ENCODE peak calls at places on chromosomes 5 and 9, in ten cellular contexts. U is fibroblast of pulmonary artery, K is ascending aorta, O is brain microvascular endothelial cell, J is body of pancreas, T is GM12865, M is right atrium auricular region, C is AG04450, W is GM12864, R is upper lobe of right lung. B is an unnamed sample.

GRCh38 chr5:7397005-7397546 is 1.1 kb downstream of the ADCY2 start:
- DNase-seq in K (no peak), M (no peak), O (no peak), W (no peak), C (no peak), J (no peak), U (no peak), T (no peak), R (no peak), B (no peak)

GRCh38 chr9:137213160-137214060 is 7.9 kb downstream of the NDOR1 start:
- DNase-seq in T (no peak), R (no peak), O (no peak), C (no peak), U (no peak), M (no peak), K (no peak), W (no peak), J (no peak), B (no peak)

GRCh38 chr5:124665625-124666024 is 80.8 kb downstream of the ZNF608 start:
- DNase-seq in O (no peak), W (no peak), K (no peak), U (no peak), T (no peak), M (no peak), R (no peak), J (no peak), C (no peak), B (no peak)

GRCh38 chr5:5209101-5209500 is 69.0 kb downstream of the ADAMTS16 start:
- DNase-seq in C (no peak), T (no peak), W (no peak), J (no peak), R (no peak), O (no peak), U (no peak), M (no peak), K (no peak), B (no peak)

GRCh38 chr9:114652776-114653555 is 4.6 kb downstream of the TEX53 start:
- DNase-seq in T (no peak), M (no peak), O (peak), J (no peak), U (no peak), W (no peak), R (no peak), C (no peak), K (no peak), B (no peak)

GRCh38 chr5:73638344-73639095 is 12.5 kb downstream of the ARHGEF28 start:
- DNase-seq in U (peak), W (no peak), J (no peak), K (no peak), O (peak), R (no peak), M (no peak), C (peak), T (no peak), B (no peak)

GRCh38 chr5:87413116-87413645 is 451 bp upstream of the CCNH start:
- DNase-seq in M (no peak), J (no peak), K (no peak), W (no peak), R (no peak), O (no peak), U (no peak), C (no peak), T (no peak), B (no peak)

GRCh38 chr5:138975098-138975847 is 100.1 kb upstream of the LRRTM2 start:
- DNase-seq in C (peak), W (no peak), R (no peak), K (peak), U (peak), J (peak), M (peak), O (peak), T (no peak), B (no peak)

GRCh38 chr5:69468631-69469030 is 24.0 kb upstream of the OCLN start:
- DNase-seq in U (no peak), J (no peak), W (no peak), O (no peak), C (no peak), M (no peak), R (no peak), T (peak), K (no peak), B (no peak)

GRCh38 chr5:177454397-177455035 is 7.9 kb downstream of the PRR7 start:
- DNase-seq in K (peak), C (no peak), W (peak), M (peak), U (peak), R (peak), T (peak), J (peak), O (peak), B (peak)

GRCh38 chr5:572398-573019 is 39.6 kb upstream of the CEP72 start:
- DNase-seq in C (no peak), O (no peak), M (peak), K (no peak), J (peak), U (no peak), W (no peak), R (no peak), T (no peak), B (no peak)

GRCh38 chr5:67015577-67016290 is 180.9 kb downstream of the CD180 start:
- DNase-seq in K (no peak), O (peak), U (peak), R (no peak), M (no peak), C (peak), W (no peak), J (no peak), T (no peak), B (no peak)

GRCh38 chr5:171205375-171205774 is 103.7 kb upstream of the TLX3 start:
- DNase-seq in M (no peak), J (no peak), O (no peak), U (no peak), W (no peak), C (no peak), K (no peak), T (no peak), R (no peak), B (no peak)

GRCh38 chr5:171207256-171207866 is 101.7 kb upstream of the TLX3 start:
- DNase-seq in O (peak), K (no peak), C (peak), T (peak), W (peak), J (no peak), R (no peak), U (peak), M (no peak), B (peak)
- TF ChIP-seq CTCF in O (peak), K (peak), C (peak), T (peak), W (peak), J (peak), R (peak), U (peak), M (peak), B (peak)

GRCh38 chr5:65072836-65073620 is 304.3 kb downstream of the CWC27 start:
- DNase-seq in W (no peak), M (no peak), O (peak), R (no peak), U (peak), K (no peak), J (no peak), T (no peak), C (no peak), B (no peak)

GRCh38 chr5:65077653-65078052 is 308.9 kb downstream of the CWC27 start:
- DNase-seq in J (no peak), W (no peak), C (no peak), K (no peak), R (no peak), M (no peak), O (no peak), U (no peak), T (no peak), B (no peak)

GRCh38 chr5:65075623-65076250 is 307.0 kb downstream of the CWC27 start:
- DNase-seq in M (no peak), T (no peak), O (no peak), U (peak), R (no peak), K (no peak), J (no peak), C (no peak), W (no peak), B (no peak)

GRCh38 chr5:65078331-65078730 is 309.6 kb downstream of the CWC27 start:
- DNase-seq in T (no peak), U (no peak), O (peak), K (no peak), R (no peak), J (no peak), C (no peak), M (no peak), W (no peak), B (no peak)

GRCh38 chr5:65076251-65076869 is 307.6 kb downstream of the CWC27 start:
- DNase-seq in T (peak), C (peak), R (no peak), M (peak), K (peak), U (peak), W (no peak), J (peak), O (peak), B (peak)
- TF ChIP-seq CTCF in T (peak), C (peak), R (peak), M (peak), K (peak), U (peak), W (peak), J (peak), O (peak), B (peak)

GRCh38 chr5:141343242-141343952 is at the start of gene PCDHGA3:
- DNase-seq in K (no peak), M (no peak), U (peak), T (peak), C (no peak), R (no peak), W (no peak), J (no peak), O (peak), B (no peak)
- TF ChIP-seq CTCF in K (peak), M (peak), U (peak), T (no peak), C (no peak), R (peak), W (peak), J (peak), O (peak), B (peak)

GRCh38 chr5:180605554-180606214 is 14.4 kb upstream of the SCGB3A1 start:
- DNase-seq in K (no peak), J (peak), U (peak), C (peak), R (peak), M (no peak), W (peak), O (peak), T (peak), B (peak)
- TF ChIP-seq CTCF in K (peak), J (peak), U (peak), C (peak), R (peak), M (peak), W (peak), O (peak), T (peak), B (peak)

DNA sequence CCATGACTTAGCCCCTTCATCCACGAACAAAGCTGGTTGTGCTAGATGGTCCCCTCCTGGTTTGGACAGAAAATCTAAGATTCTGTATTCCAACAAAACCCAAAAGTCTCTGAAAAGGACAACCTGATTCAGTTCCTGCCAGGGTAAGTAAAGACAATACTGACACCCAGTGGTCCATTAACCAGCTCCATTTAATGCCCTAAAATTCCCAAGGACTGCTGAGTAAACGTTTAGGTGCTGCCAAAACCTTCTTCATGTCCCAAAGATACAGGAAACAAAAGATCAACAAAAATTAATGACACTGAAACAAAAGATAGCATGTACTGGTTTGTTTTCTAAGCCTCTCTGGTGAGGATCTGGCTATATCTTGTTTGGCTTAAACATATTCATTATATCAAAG is 25.3 kb upstream of the PPP1R2B start:
- DNase-seq in M (no peak), K (no peak), T (peak), R (no peak), O (no peak), U (peak), C (peak), W (no peak), J (no peak), B (no peak)
- TF ChIP-seq CTCF in M (peak), K (peak), T (peak), R (peak), O (no peak), U (peak), C (peak), W (peak), J (peak), B (peak)

GRCh38 chr9:94729199-94729598 is 2.7 kb downstream of the AOPEP start:
- DNase-seq in M (no peak), K (no peak), R (no peak), C (no peak), U (no peak), T (no peak), W (no peak), J (no peak), O (no peak), B (no peak)
- TF ChIP-seq CTCF in M (no peak), K (no peak), R (no peak), C (no peak), U (no peak), T (no peak), W (no peak), J (no peak), O (no peak), B (no peak)

B was measured in GM13977.